ENCODE peak calls at places on chromosomes 16 and 17, in five cellular contexts. One of them, this sample, is unnamed.

GRCh38 chr16:4692460-4693295 is 684 bp upstream of the NUDT16L1 start:
- DNase-seq in cardiac muscle cell: no peak
- DNase-seq in RWPE1: no peak
- DNase-seq in transverse colon: no peak
- DNase-seq in AG04450: no peak
- DNase-seq in this sample: no peak

GRCh38 chr17:79483122-79483521 is 127.7 kb downstream of the RBFOX3 start:
- DNase-seq in cardiac muscle cell: no peak
- DNase-seq in RWPE1: no peak
- DNase-seq in transverse colon: no peak
- DNase-seq in AG04450: no peak
- DNase-seq in this sample: no peak

GRCh38 chr16:81583893-81584705 is 139.5 kb downstream of the CMIP start:
- DNase-seq in cardiac muscle cell: no peak
- DNase-seq in RWPE1: peak
- DNase-seq in transverse colon: peak
- DNase-seq in AG04450: peak
- DNase-seq in this sample: no peak

GRCh38 chr17:45143101-45143670 is 5.1 kb upstream of the HEXIM1 start:
- DNase-seq in cardiac muscle cell: no peak
- DNase-seq in RWPE1: no peak
- DNase-seq in transverse colon: no peak
- DNase-seq in AG04450: no peak
- DNase-seq in this sample: no peak

GRCh38 chr17:31320231-31320630 is 1.2 kb downstream of the EVI2A start:
- DNase-seq in cardiac muscle cell: no peak
- DNase-seq in RWPE1: no peak
- DNase-seq in transverse colon: no peak
- DNase-seq in AG04450: no peak
- DNase-seq in this sample: no peak

GRCh38 chr16:6852643-6853042 is 480.0 kb upstream of the RBFOX1 start:
- DNase-seq in cardiac muscle cell: no peak
- DNase-seq in RWPE1: no peak
- DNase-seq in transverse colon: no peak
- DNase-seq in AG04450: no peak
- DNase-seq in this sample: no peak

GRCh38 chr16:9092963-9093477 is 1.6 kb downstream of the HAPSTR1 start:
- DNase-seq in cardiac muscle cell: peak
- DNase-seq in RWPE1: no peak
- DNase-seq in transverse colon: peak
- DNase-seq in AG04450: no peak
- DNase-seq in this sample: peak

GRCh38 chr17:69142473-69142802 is 743 bp upstream of the ABCA6 start:
- DNase-seq in cardiac muscle cell: no peak
- DNase-seq in RWPE1: no peak
- DNase-seq in transverse colon: no peak
- DNase-seq in AG04450: peak
- DNase-seq in this sample: no peak

GRCh38 chr17:76920364-76921139 is 52.3 kb downstream of the MGAT5B start:
- DNase-seq in cardiac muscle cell: peak
- DNase-seq in RWPE1: no peak
- DNase-seq in transverse colon: no peak
- DNase-seq in AG04450: no peak
- DNase-seq in this sample: no peak

GRCh38 chr16:74745926-74746325 is 28.7 kb downstream of the FA2H start:
- DNase-seq in cardiac muscle cell: no peak
- DNase-seq in RWPE1: no peak
- DNase-seq in transverse colon: no peak
- DNase-seq in AG04450: no peak
- DNase-seq in this sample: no peak

GRCh38 chr17:1769826-1770477 is 8.1 kb downstream of the SERPINF1 start:
- DNase-seq in cardiac muscle cell: no peak
- DNase-seq in RWPE1: peak
- DNase-seq in transverse colon: no peak
- DNase-seq in AG04450: no peak
- DNase-seq in this sample: no peak

GRCh38 chr16:53744449-53744848 is 40.5 kb downstream of the FTO start:
- DNase-seq in cardiac muscle cell: no peak
- DNase-seq in RWPE1: no peak
- DNase-seq in transverse colon: no peak
- DNase-seq in AG04450: no peak
- DNase-seq in this sample: peak

GRCh38 chr17:79952915-79953314 is 82.8 kb downstream of the TBC1D16 start:
- DNase-seq in cardiac muscle cell: no peak
- DNase-seq in RWPE1: no peak
- DNase-seq in transverse colon: no peak
- DNase-seq in AG04450: no peak
- DNase-seq in this sample: no peak

GRCh38 chr17:17902357-17902756 is 65.6 kb upstream of the SREBF1 start:
- DNase-seq in cardiac muscle cell: no peak
- DNase-seq in RWPE1: no peak
- DNase-seq in transverse colon: no peak
- DNase-seq in AG04450: no peak
- DNase-seq in this sample: no peak

GRCh38 chr17:44921122-44921882 is 6.0 kb upstream of the GFAP start:
- DNase-seq in cardiac muscle cell: peak
- DNase-seq in RWPE1: no peak
- DNase-seq in transverse colon: no peak
- DNase-seq in AG04450: no peak
- DNase-seq in this sample: no peak

GRCh38 chr16:14248791-14249190 is 177.7 kb downstream of the MRTFB start:
- DNase-seq in cardiac muscle cell: no peak
- DNase-seq in RWPE1: no peak
- DNase-seq in transverse colon: no peak
- DNase-seq in AG04450: no peak
- DNase-seq in this sample: no peak

GRCh38 chr16:67013823-67014640 is 14.9 kb upstream of the CBFB start:
- DNase-seq in cardiac muscle cell: peak
- DNase-seq in RWPE1: peak
- DNase-seq in transverse colon: peak
- DNase-seq in AG04450: no peak
- DNase-seq in this sample: peak

GRCh38 chr17:82098939-82099765 is 1.1 kb upstream of the FASN start:
- DNase-seq in cardiac muscle cell: no peak
- DNase-seq in RWPE1: no peak
- DNase-seq in transverse colon: peak
- DNase-seq in AG04450: no peak
- DNase-seq in this sample: no peak

GRCh38 chr17:2050246-2050866 is 4.5 kb upstream of the HIC1 start:
- DNase-seq in cardiac muscle cell: peak
- DNase-seq in RWPE1: peak
- DNase-seq in transverse colon: peak
- DNase-seq in AG04450: no peak
- DNase-seq in this sample: peak

GRCh38 chr17:50627386-50627781 is 7.3 kb upstream of the ABCC3 start:
- DNase-seq in cardiac muscle cell: no peak
- DNase-seq in RWPE1: no peak
- DNase-seq in transverse colon: no peak
- DNase-seq in AG04450: no peak
- DNase-seq in this sample: no peak

GRCh38 chr16:80989801-80990200 is 16.9 kb downstream of the CMC2 start:
- DNase-seq in cardiac muscle cell: no peak
- DNase-seq in RWPE1: no peak
- DNase-seq in transverse colon: no peak
- DNase-seq in AG04450: no peak
- DNase-seq in this sample: no peak

GRCh38 chr16:84629580-84629979 is 11.7 kb upstream of the COTL1 start:
- DNase-seq in cardiac muscle cell: no peak
- DNase-seq in RWPE1: no peak
- DNase-seq in transverse colon: no peak
- DNase-seq in AG04450: no peak
- DNase-seq in this sample: no peak

GRCh38 chr16:84630009-84630408 is 12.1 kb upstream of the COTL1 start:
- DNase-seq in cardiac muscle cell: no peak
- DNase-seq in RWPE1: no peak
- DNase-seq in transverse colon: no peak
- DNase-seq in AG04450: no peak
- DNase-seq in this sample: no peak

GRCh38 chr16:84625556-84625955 is 7.7 kb upstream of the COTL1 start:
- DNase-seq in cardiac muscle cell: no peak
- DNase-seq in RWPE1: no peak
- DNase-seq in transverse colon: no peak
- DNase-seq in AG04450: no peak
- DNase-seq in this sample: no peak

GRCh38 chr16:84630446-84631152 is 12.7 kb upstream of the COTL1 start:
- DNase-seq in cardiac muscle cell: no peak
- DNase-seq in RWPE1: no peak
- DNase-seq in transverse colon: no peak
- DNase-seq in AG04450: no peak
- DNase-seq in this sample: no peak

DNA sequence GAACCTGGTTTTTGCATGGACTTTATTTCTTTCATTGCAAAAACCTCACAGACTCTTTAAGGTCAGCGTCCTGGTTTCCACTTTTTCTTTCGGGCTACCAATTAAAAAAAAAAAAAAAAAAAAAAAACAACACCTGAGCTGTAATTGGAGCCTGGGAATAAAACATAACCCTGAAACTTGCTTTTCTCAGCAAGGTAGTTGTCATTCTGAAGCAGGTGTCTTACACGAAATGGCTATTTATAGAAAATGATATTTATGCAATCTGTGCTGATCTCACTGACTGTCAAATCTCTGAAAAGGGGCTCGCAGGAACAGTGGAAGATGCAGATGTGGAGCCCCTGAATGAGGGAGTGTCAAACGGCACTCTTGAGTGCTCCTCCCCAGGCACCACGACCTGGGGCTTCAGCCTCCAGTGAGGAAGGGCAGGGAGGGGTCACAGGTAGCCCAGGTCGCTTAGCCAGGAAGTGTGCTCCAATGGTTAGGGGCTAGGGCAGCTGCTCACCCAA is 10.4 kb upstream of the COTL1 start:
- DNase-seq in cardiac muscle cell: no peak
- DNase-seq in RWPE1: no peak
- DNase-seq in transverse colon: no peak
- DNase-seq in AG04450: no peak
- DNase-seq in this sample: no peak
- H3K27ac ChIP-seq in cardiac muscle cell: no peak
- H3K27ac ChIP-seq in RWPE1: no peak
- H3K27ac ChIP-seq in transverse colon: no peak
- H3K27ac ChIP-seq in AG04450: no peak
- H3K27ac ChIP-seq in this sample: no peak

GRCh38 chr16:85105475-85105874 is 6.8 kb downstream of the CIBAR2 start:
- DNase-seq in cardiac muscle cell: no peak
- DNase-seq in RWPE1: no peak
- DNase-seq in transverse colon: no peak
- DNase-seq in AG04450: no peak
- DNase-seq in this sample: no peak

GRCh38 chr16:85104821-85105391 is 7.4 kb downstream of the CIBAR2 start:
- DNase-seq in cardiac muscle cell: no peak
- DNase-seq in RWPE1: no peak
- DNase-seq in transverse colon: peak
- DNase-seq in AG04450: no peak
- DNase-seq in this sample: no peak

GRCh38 chr16:85107083-85107482 is 5.2 kb downstream of the CIBAR2 start:
- DNase-seq in cardiac muscle cell: no peak
- DNase-seq in RWPE1: no peak
- DNase-seq in transverse colon: no peak
- DNase-seq in AG04450: no peak
- DNase-seq in this sample: no peak

GRCh38 chr16:85110105-85110504 is 2.2 kb downstream of the CIBAR2 start:
- DNase-seq in cardiac muscle cell: no peak
- DNase-seq in RWPE1: no peak
- DNase-seq in transverse colon: no peak
- DNase-seq in AG04450: no peak
- DNase-seq in this sample: no peak

GRCh38 chr16:85107532-85107931 is 4.7 kb downstream of the CIBAR2 start:
- DNase-seq in cardiac muscle cell: no peak
- DNase-seq in RWPE1: no peak
- DNase-seq in transverse colon: no peak
- DNase-seq in AG04450: no peak
- DNase-seq in this sample: no peak
- H3K27ac ChIP-seq in cardiac muscle cell: no peak
- H3K27ac ChIP-seq in RWPE1: no peak
- H3K27ac ChIP-seq in transverse colon: no peak
- H3K27ac ChIP-seq in AG04450: no peak
- H3K27ac ChIP-seq in this sample: no peak

DNA sequence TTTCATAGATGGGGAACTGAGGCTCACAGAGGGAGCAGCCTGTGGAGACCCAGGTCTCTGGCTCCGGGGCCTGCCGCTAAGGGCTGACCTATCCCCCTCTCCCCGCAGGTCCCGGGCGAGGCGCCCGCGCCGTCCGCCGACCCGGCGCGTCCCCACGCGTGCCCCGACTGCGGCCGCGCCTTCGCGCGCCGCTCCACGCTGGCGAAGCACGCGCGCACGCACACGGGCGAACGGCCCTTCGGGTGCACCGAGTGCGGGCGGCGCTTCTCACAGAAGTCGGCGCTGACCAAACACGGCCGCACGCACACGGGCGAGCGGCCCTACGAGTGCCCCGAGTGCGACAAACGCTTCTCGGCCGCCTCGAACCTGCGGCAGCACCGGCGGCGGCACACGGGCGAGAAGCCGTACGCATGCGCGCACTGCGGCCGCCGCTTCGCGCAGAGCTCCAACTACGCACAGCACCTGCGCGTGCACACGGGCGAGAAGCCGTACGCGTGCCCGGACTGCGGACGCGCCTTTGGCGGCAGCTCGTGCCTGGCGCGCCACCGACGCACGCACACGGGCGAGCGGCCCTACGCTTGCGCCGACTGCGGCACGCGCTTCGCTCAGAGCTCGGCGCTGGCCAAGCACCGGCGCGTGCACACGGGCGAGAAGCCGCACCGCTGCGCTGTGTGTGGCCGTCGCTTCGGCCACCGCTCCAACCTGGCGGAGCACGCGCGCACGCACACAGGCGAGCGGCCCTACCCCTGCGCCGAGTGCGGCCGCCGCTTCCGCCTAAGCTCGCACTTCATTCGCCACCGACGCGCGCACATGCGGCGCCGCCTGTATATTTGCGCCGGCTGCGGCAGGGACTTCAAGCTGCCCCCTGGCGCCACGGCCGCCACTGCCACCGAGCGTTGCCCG is 10.3 kb downstream of the ZNF771 start:
- DNase-seq in cardiac muscle cell: peak
- DNase-seq in RWPE1: peak
- DNase-seq in transverse colon: peak
- DNase-seq in AG04450: peak
- DNase-seq in this sample: peak
- H3K27ac ChIP-seq in cardiac muscle cell: peak
- H3K27ac ChIP-seq in RWPE1: peak
- H3K27ac ChIP-seq in transverse colon: peak
- H3K27ac ChIP-seq in AG04450: no peak
- H3K27ac ChIP-seq in this sample: peak

GRCh38 chr17:73340093-73340596 is 28.3 kb upstream of the CDC42EP4 start:
- DNase-seq in cardiac muscle cell: no peak
- DNase-seq in RWPE1: peak
- DNase-seq in transverse colon: peak
- DNase-seq in AG04450: peak
- DNase-seq in this sample: no peak

GRCh38 chr17:73341350-73342056 is 29.7 kb upstream of the CDC42EP4 start:
- DNase-seq in cardiac muscle cell: no peak
- DNase-seq in RWPE1: no peak
- DNase-seq in transverse colon: no peak
- DNase-seq in AG04450: no peak
- DNase-seq in this sample: no peak

GRCh38 chr17:73338050-73338491 is 26.3 kb upstream of the CDC42EP4 start:
- DNase-seq in cardiac muscle cell: no peak
- DNase-seq in RWPE1: no peak
- DNase-seq in transverse colon: no peak
- DNase-seq in AG04450: no peak
- DNase-seq in this sample: no peak

GRCh38 chr17:73336613-73337400 is 25.0 kb upstream of the CDC42EP4 start:
- DNase-seq in cardiac muscle cell: no peak
- DNase-seq in RWPE1: no peak
- DNase-seq in transverse colon: no peak
- DNase-seq in AG04450: no peak
- DNase-seq in this sample: no peak

GRCh38 chr17:73338566-73339247 is 26.9 kb upstream of the CDC42EP4 start:
- DNase-seq in cardiac muscle cell: no peak
- DNase-seq in RWPE1: no peak
- DNase-seq in transverse colon: no peak
- DNase-seq in AG04450: no peak
- DNase-seq in this sample: no peak
- H3K27ac ChIP-seq in cardiac muscle cell: no peak
- H3K27ac ChIP-seq in RWPE1: peak
- H3K27ac ChIP-seq in transverse colon: peak
- H3K27ac ChIP-seq in AG04450: peak
- H3K27ac ChIP-seq in this sample: peak